ENCODE peak calls at places on chromosomes 1 and 21, in ten cellular contexts. I is GM23338; E is HS-5; K is activated effector memory CD4-positive, alpha-beta T cell treated with anti-CD3 and anti-CD28 coated beads, Interleukin-2, amount 50 U/mL, for 16 hours; J is GM04503; N is neuronal stem cell; W is H7; L is amygdala; D is COR-L47; R is SK-N-SH. F is an unnamed sample.

GRCh38 chr1:28934676-28935075 is 20.3 kb downstream of the EPB41 start:
- DNase-seq in D (no peak), J (no peak), R (no peak), W (no peak), L (no peak), K (no peak), E (no peak), I (no peak), N (no peak), F (no peak)

GRCh38 chr1:185477638-185478216 is 160.7 kb upstream of the IVNS1ABP start:
- DNase-seq in D (peak; percentile 65), R (no peak), L (no peak), I (no peak), K (no peak), W (no peak), J (no peak), N (no peak), E (no peak), F (no peak)

GRCh38 chr1:228073870-228074545 is 8.5 kb upstream of the ARF1 start:
- DNase-seq in L (no peak), I (peak; percentile 64), R (peak; percentile 62), W (peak; percentile 89), K (peak; percentile 64), N (peak; percentile 56), J (no peak), D (peak; percentile 28), E (no peak), F (peak; percentile 54)

GRCh38 chr1:236009857-236010256 is 55.0 kb downstream of the NID1 start:
- DNase-seq in R (no peak), N (no peak), J (peak; percentile 79), E (peak; percentile 64), W (no peak), D (no peak), I (no peak), L (no peak), K (no peak), F (no peak)

GRCh38 chr1:6465461-6466005 is 440 bp downstream of the TNFRSF25 start:
- DNase-seq in L (no peak), J (no peak), I (no peak), K (peak; percentile 84), R (no peak), N (no peak), D (no peak), W (peak; percentile 81), E (no peak), F (no peak)

GRCh38 chr21:29386803-29387202 is 88.1 kb downstream of the BACH1 start:
- DNase-seq in D (no peak), I (no peak), N (no peak), J (no peak), E (no peak), L (no peak), R (no peak), K (no peak), W (no peak), F (no peak)

GRCh38 chr1:244346972-244347618 is 104.6 kb downstream of the ADSS2 start:
- DNase-seq in K (no peak), R (no peak), E (no peak), N (no peak), L (no peak), J (no peak), D (no peak), I (no peak), W (no peak), F (peak; percentile 8)

GRCh38 chr1:22784317-22784716 is 73.7 kb downstream of the EPHB2 start:
- DNase-seq in J (no peak), W (no peak), K (no peak), D (no peak), L (no peak), N (no peak), I (no peak), E (no peak), R (no peak), F (no peak)

GRCh38 chr1:25068829-25069228 is 138.8 kb upstream of the RUNX3 start:
- DNase-seq in W (no peak), K (no peak), E (no peak), I (no peak), J (no peak), D (no peak), N (no peak), R (no peak), L (no peak), F (no peak)

GRCh38 chr1:206117151-206117948 is at the start of gene AVPR1B:
- DNase-seq in R (peak; percentile 87), E (no peak), W (peak; percentile 88), L (no peak), K (no peak), N (peak; percentile 43), D (peak; percentile 73), J (no peak), I (peak; percentile 80), F (peak; percentile 74)

GRCh38 chr1:32338637-32339145 is 2.7 kb upstream of the MARCKSL1 start:
- DNase-seq in R (no peak), E (no peak), I (no peak), J (no peak), W (no peak), K (no peak), L (no peak), N (no peak), D (no peak), F (no peak)

GRCh38 chr1:118396824-118397530 is 211.9 kb upstream of the SPAG17 start:
- DNase-seq in K (no peak), D (no peak), R (no peak), L (no peak), I (no peak), W (no peak), N (no peak), J (no peak), E (no peak), F (no peak)